ENCODE peak calls at places on chromosome 13, in five cellular contexts. I, E, D, T and N are unnamed samples. For H3K4me1, the result is how much of the 10 kb centered on the place peaks cover.

GRCh38 chr13:76293346-76293745 is 592.9 kb downstream of the KCTD12 start:
- DNase-seq in D (no peak), E (no peak), T (peak), I (no peak), N (no peak)

GRCh38 chr13:76887070-76887563 is 912 bp upstream of the KCTD12 start:
- DNase-seq in E (peak), D (peak), T (no peak), I (peak), N (no peak)

GRCh38 chr13:28716511-28716910 is 2.3 kb downstream of the SLC46A3 start:
- DNase-seq in T (peak), E (no peak), I (peak), D (peak), N (no peak)

GRCh38 chr13:21010621-21011020 is 50.8 kb downstream of the LATS2 start:
- DNase-seq in T (peak), D (no peak), E (no peak), I (no peak), N (no peak)

GRCh38 chr13:104085611-104086010 is 1019.4 kb upstream of the SLC10A2 start:
- DNase-seq in T (no peak), I (no peak), D (no peak), E (no peak), N (no peak)

GRCh38 chr13:90717451-90717936 is 630.0 kb upstream of the MIR17HG start:
- DNase-seq in I (no peak), T (peak), E (no peak), D (no peak), N (no peak)

GRCh38 chr13:95723428-95723827 is 46.5 kb downstream of the DNAJC3 start:
- DNase-seq in E (no peak), I (no peak), D (no peak), T (no peak), N (no peak)

GRCh38 chr13:34372581-34372980 is 554.6 kb downstream of the RFC3 start:
- DNase-seq in T (no peak), I (no peak), D (no peak), E (no peak), N (no peak)

GRCh38 chr13:94535231-94535630 is 55.7 kb upstream of the DCT start:
- DNase-seq in E (no peak), I (no peak), D (no peak), T (no peak), N (no peak)

GRCh38 chr13:72453161-72453560 is 274.3 kb downstream of the MZT1 start:
- DNase-seq in T (no peak), E (no peak), D (no peak), I (no peak), N (no peak)

GRCh38 chr13:24107955-24108614 is 52.4 kb upstream of the SPATA13 start:
- DNase-seq in I (no peak), E (no peak), D (no peak), T (peak), N (no peak)

GRCh38 chr13:33260168-33261098 is 25.1 kb downstream of the STARD13 start:
- DNase-seq in D (no peak), I (no peak), E (no peak), T (peak), N (no peak)

GRCh38 chr13:21320642-21321034 is 138.5 kb downstream of the ZDHHC20 start:
- DNase-seq in T (no peak), E (no peak), I (no peak), D (no peak), N (no peak)

GRCh38 chr13:111947026-111947810 is 119.7 kb upstream of the SOX1 start:
- DNase-seq in E (no peak), T (no peak), D (no peak), I (no peak), N (no peak)

GRCh38 chr13:26061947-26062346 is 10.1 kb upstream of the SHISA2 start:
- DNase-seq in E (no peak), I (no peak), D (no peak), T (peak), N (no peak)

GRCh38 chr13:72565893-72566292 is 161.5 kb downstream of the MZT1 start:
- DNase-seq in D (no peak), I (no peak), E (no peak), T (peak), N (no peak)

GRCh38 chr13:26186995-26187394 is 35.1 kb downstream of the RNF6 start:
- DNase-seq in E (no peak), T (no peak), I (no peak), D (no peak), N (no peak)

GRCh38 chr13:50672025-50672424 is 171.5 kb downstream of the DLEU7 start:
- DNase-seq in I (no peak), E (no peak), T (no peak), D (no peak), N (no peak)

GRCh38 chr13:21326155-21327030 is 132.7 kb downstream of the ZDHHC20 start:
- DNase-seq in T (peak), I (peak), D (peak), E (no peak), N (no peak)

GRCh38 chr13:44244288-44244687 is 129.3 kb upstream of the SERP2 start:
- DNase-seq in E (no peak), T (peak), I (no peak), D (no peak), N (no peak)

GRCh38 chr13:49220856-49221614 is 897 bp downstream of the MLNR start:
- DNase-seq in I (no peak), D (no peak), E (peak), T (peak), N (no peak)

GRCh38 chr13:84553252-84553651 is 671.0 kb upstream of the SLITRK1 start:
- DNase-seq in T (no peak), I (no peak), D (no peak), E (no peak), N (no peak)

GRCh38 chr13:77306458-77306857 is 20.4 kb downstream of the MYCBP2 start:
- DNase-seq in T (no peak), D (no peak), I (no peak), E (no peak), N (no peak)

GRCh38 chr13:75702476-75702875 is 66.3 kb downstream of the LMO7 start:
- DNase-seq in E (no peak), I (no peak), D (no peak), T (no peak), N (no peak)

GRCh38 chr13:26528527-26528926 is 29.0 kb upstream of the WASF3 start:
- DNase-seq in E (no peak), T (no peak), I (no peak), D (no peak), N (no peak)

GRCh38 chr13:57557979-57558529 is 73.5 kb upstream of the PCDH17 start:
- DNase-seq in D (no peak), I (no peak), T (no peak), E (no peak), N (no peak)

GRCh38 chr13:21124853-21125252 is 51.5 kb downstream of the SKA3 start:
- DNase-seq in E (no peak), T (peak), D (no peak), I (no peak), N (peak)

GRCh38 chr13:43720780-43721397 is 65.9 kb downstream of the ENOX1 start:
- DNase-seq in I (no peak), T (peak), D (no peak), E (no peak), N (no peak)

GRCh38 chr13:97246596-97246995 is 24.5 kb downstream of the MBNL2 start:
- DNase-seq in E (no peak), I (no peak), D (no peak), T (no peak), N (no peak)
- H3K4me1 ChIP-seq in E (half or more), I (under half), D (under half), T (under half), N (under half)

DNA sequence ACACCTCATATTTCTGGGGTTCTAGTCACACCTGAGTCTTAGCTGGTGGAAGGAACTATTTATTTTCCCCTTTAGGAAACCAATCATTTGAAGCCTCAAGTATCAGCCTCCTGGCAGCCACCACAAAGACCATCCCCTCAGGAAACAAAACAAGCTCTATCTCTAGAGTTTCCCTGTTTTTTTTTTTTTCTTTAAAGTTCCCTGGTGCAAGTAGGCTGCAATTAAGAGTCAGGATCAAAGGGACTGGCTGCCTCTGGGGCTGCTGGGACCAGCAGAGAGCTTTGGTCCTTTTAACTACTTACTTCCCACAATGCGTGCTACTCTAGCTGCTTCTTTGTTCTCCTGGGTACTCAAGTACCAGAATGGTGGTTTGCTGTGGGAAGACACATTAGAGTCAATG is 11.4 kb downstream of the MBNL2 start:
- DNase-seq in I (no peak), T (no peak), E (no peak), D (no peak), N (no peak)
- H3K4me1 ChIP-seq in I (under half), T (under half), E (half or more), D (under half), N (under half)

DNA sequence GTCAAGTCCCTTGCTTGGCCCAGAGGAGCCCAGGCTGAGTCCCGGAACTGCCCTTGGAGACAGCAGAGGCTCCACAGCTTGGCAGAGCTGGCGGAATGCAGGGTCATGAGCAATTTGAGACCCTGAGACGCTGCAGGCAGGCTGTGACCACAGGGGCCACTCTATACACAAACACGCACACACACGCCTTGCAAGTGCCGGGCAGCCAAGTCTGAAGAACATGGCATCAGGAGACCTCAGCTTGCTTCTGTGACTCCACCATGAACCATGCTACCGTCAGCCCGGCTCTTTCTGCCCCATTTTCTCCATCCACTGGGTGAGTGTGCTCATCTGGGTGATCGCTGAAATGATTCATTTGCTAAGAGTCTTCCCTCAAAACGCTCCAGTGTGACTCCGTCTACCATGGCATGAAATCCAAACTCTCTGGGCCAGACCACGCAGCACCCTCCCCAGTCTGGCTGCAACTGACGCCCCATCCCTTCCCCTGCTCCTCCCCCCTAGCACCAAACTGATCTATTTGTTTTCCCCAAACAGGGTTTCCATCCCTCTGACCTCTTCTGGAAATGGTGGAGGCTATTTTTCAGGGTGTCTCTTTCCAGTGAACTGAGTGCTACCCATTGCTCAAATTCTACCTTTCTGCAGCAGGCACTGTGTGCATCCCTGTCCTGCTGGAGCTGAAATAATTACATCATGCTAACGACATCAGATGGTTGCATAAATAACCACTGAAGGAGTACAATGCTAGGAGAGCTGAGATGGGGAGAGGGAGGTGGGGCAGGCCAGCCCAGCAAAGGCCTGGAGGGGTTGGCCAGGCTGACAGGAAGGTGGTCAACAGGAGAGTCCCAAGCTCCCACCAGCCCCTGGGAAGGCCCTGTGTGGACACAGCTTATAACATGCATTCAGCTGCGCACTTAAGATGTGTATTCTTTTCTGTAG is 3.1 kb downstream of the CARS2 start:
- DNase-seq in T (peak), D (no peak), E (no peak), I (no peak), N (no peak)
- H3K4me1 ChIP-seq in T (under half), D (under half), E (under half), I (under half), N (under half)

GRCh38 chr13:114056205-114057013 is 76.0 kb downstream of the RASA3 start:
- DNase-seq in E (no peak), I (no peak), T (no peak), D (no peak), N (no peak)
- H3K4me1 ChIP-seq in E (under half), I (under half), T (under half), D (under half), N (under half)

GRCh38 chr13:97226788-97227627 is 4.9 kb downstream of the MBNL2 start:
- DNase-seq in D (peak), T (no peak), I (no peak), E (no peak), N (no peak)
- H3K4me1 ChIP-seq in D (under half), T (under half), I (under half), E (half or more), N (under half)